ENCODE peak calls at places on chromosomes 11 and 22, in seven cellular contexts. G is astrocyte, A is Caco-2, R is GM23338, N is DND-41, T is thoracic aorta, V is ovary. H is an unnamed sample. For H3K27me3, the result is how much of the 10 kb centered on the place peaks cover.

GRCh38 chr11:96002339-96002738 is 78.4 kb upstream of the MTMR2 start:
- DNase-seq in T (no peak), R (no peak), A (no peak), G (no peak), V (no peak), N (no peak), H (no peak)

GRCh38 chr22:31345331-31346254 is 553 bp downstream of the PATZ1 start:
- DNase-seq in G (peak), A (peak), R (peak), V (peak), T (peak), N (peak), H (peak)

GRCh38 chr22:25364281-25364680 is 144.8 kb downstream of the CRYBB2 start:
- DNase-seq in V (no peak), N (no peak), A (no peak), T (no peak), R (no peak), G (no peak), H (no peak)

GRCh38 chr11:122668562-122669090 is 13.1 kb downstream of the UBASH3B start:
- DNase-seq in T (no peak), R (no peak), N (peak), A (no peak), V (no peak), G (peak), H (no peak)

GRCh38 chr11:108524422-108524821 is 26.2 kb upstream of the POGLUT3 start:
- DNase-seq in G (peak), V (no peak), N (no peak), A (no peak), T (no peak), R (no peak), H (no peak)

GRCh38 chr11:87421422-87421821 is 383.7 kb downstream of the TMEM135 start:
- DNase-seq in N (peak), V (peak), G (peak), A (peak), T (peak), R (peak), H (peak)

GRCh38 chr11:61890536-61891330 is 612 bp downstream of the FADS3 start:
- DNase-seq in N (peak), V (peak), A (peak), T (peak), G (peak), R (no peak), H (peak)

GRCh38 chr11:21909145-21909544 is 283.7 kb upstream of the ANO5 start:
- DNase-seq in G (no peak), A (no peak), V (no peak), N (no peak), R (no peak), T (no peak), H (peak)

GRCh38 chr11:102802341-102802740 is 4.4 kb upstream of the MMP1 start:
- DNase-seq in T (no peak), V (no peak), A (no peak), N (no peak), G (peak), R (no peak), H (no peak)

GRCh38 chr11:47189100-47189834 is 3.0 kb upstream of the PACSIN3 start:
- DNase-seq in R (no peak), T (no peak), A (peak), V (no peak), N (no peak), G (peak), H (peak)

GRCh38 chr11:92626624-92627023 is 342.8 kb upstream of the MTNR1B start:
- DNase-seq in V (no peak), A (no peak), G (no peak), T (no peak), N (no peak), R (no peak), H (no peak)

GRCh38 chr11:61150656-61151544 is 10.3 kb downstream of the VPS37C start:
- DNase-seq in N (no peak), A (no peak), R (peak), T (no peak), V (no peak), G (no peak), H (no peak)

GRCh38 chr11:46361283-46362145 is 14.3 kb downstream of the DGKZ start:
- DNase-seq in G (no peak), V (no peak), A (no peak), N (peak), R (no peak), T (no peak), H (no peak)

GRCh38 chr11:130485983-130486970 is 37.8 kb downstream of the ADAMTS15 start:
- DNase-seq in N (no peak), T (no peak), R (no peak), A (peak), V (no peak), G (no peak), H (no peak)

GRCh38 chr11:22875869-22876473 is 15.7 kb upstream of the CCDC179 start:
- DNase-seq in V (peak), G (peak), T (peak), A (peak), N (peak), R (peak), H (peak)

GRCh38 chr11:96219981-96220623 is 122.9 kb downstream of the MAML2 start:
- DNase-seq in N (peak), A (peak), R (peak), V (no peak), T (no peak), G (no peak), H (no peak)

GRCh38 chr11:118606157-118606843 is 1.1 kb upstream of the PHLDB1 start:
- DNase-seq in T (no peak), R (peak), N (no peak), A (peak), V (peak), G (no peak), H (no peak)

GRCh38 chr11:64724863-64725535 is 2.0 kb upstream of the NRXN2 start:
- DNase-seq in N (no peak), A (peak), R (no peak), V (no peak), T (no peak), G (no peak), H (peak)

GRCh38 chr11:94664336-94664735 is 97.2 kb downstream of the PIWIL4 start:
- DNase-seq in V (no peak), N (no peak), R (no peak), A (peak), G (no peak), T (no peak), H (peak)

GRCh38 chr11:12085371-12086251 is 24.8 kb upstream of the MICAL2 start:
- DNase-seq in T (no peak), G (peak), N (no peak), R (no peak), A (peak), V (no peak), H (no peak)

GRCh38 chr11:13160302-13160701 is 117.3 kb upstream of the BMAL1 start:
- DNase-seq in T (no peak), A (no peak), R (no peak), N (no peak), V (no peak), G (no peak), H (no peak)

GRCh38 chr22:20975541-20976290 is 6.4 kb upstream of the LZTR1 start:
- DNase-seq in G (no peak), T (no peak), N (no peak), A (no peak), R (no peak), V (no peak), H (no peak)

GRCh38 chr22:37604875-37605274 is 3.8 kb upstream of the GGA1 start:
- DNase-seq in R (no peak), G (no peak), V (no peak), N (peak), A (no peak), T (no peak), H (no peak)

GRCh38 chr11:60836866-60837510 is 4.9 kb upstream of the CCDC86 start:
- DNase-seq in G (no peak), T (no peak), V (no peak), R (no peak), N (no peak), A (no peak), H (no peak)

GRCh38 chr11:20102393-20102792 is 57.9 kb downstream of the DBX1 start:
- DNase-seq in T (no peak), R (no peak), A (no peak), G (no peak), N (no peak), V (no peak), H (no peak)

GRCh38 chr11:129286813-129287212 is 88.8 kb upstream of the BARX2 start:
- DNase-seq in N (no peak), G (no peak), T (no peak), V (no peak), R (no peak), A (peak), H (no peak)

GRCh38 chr11:63896071-63896470 is 20.9 kb downstream of the RCOR2 start:
- DNase-seq in G (no peak), R (no peak), N (no peak), A (no peak), T (no peak), V (no peak), H (no peak)

GRCh38 chr11:7677071-7677470 is 3.8 kb upstream of the CYB5R2 start:
- DNase-seq in V (no peak), R (no peak), T (no peak), G (no peak), A (no peak), N (no peak), H (no peak)

GRCh38 chr11:118886681-118887111 is 3.0 kb downstream of the CXCR5 start:
- DNase-seq in T (no peak), A (no peak), G (no peak), R (no peak), N (no peak), V (no peak), H (no peak)

GRCh38 chr22:43289976-43290663 is 53.1 kb downstream of the SCUBE1 start:
- DNase-seq in R (no peak), G (no peak), T (no peak), A (no peak), V (peak), N (no peak), H (no peak)

GRCh38 chr11:65506770-65507485 is 8.1 kb downstream of the MALAT1 start:
- DNase-seq in A (peak), R (peak), V (peak), G (peak), T (no peak), N (peak), H (peak)

GRCh38 chr11:58564226-58564625 is 11.4 kb downstream of the LPXN start:
- DNase-seq in V (no peak), R (no peak), G (no peak), A (no peak), N (no peak), T (no peak), H (no peak)

GRCh38 chr11:22558638-22559037 is 67.0 kb downstream of the FANCF start:
- DNase-seq in N (no peak), R (no peak), T (no peak), V (no peak), A (no peak), G (peak), H (no peak)

GRCh38 chr22:35736166-35736565 is 18.5 kb downstream of the APOL5 start:
- DNase-seq in T (no peak), V (no peak), R (no peak), G (no peak), N (no peak), A (no peak), H (no peak)

GRCh38 chr11:43164831-43165230 is 147.0 kb upstream of the API5 start:
- DNase-seq in G (no peak), T (no peak), R (no peak), V (no peak), N (no peak), A (no peak), H (no peak)

GRCh38 chr22:22201185-22201924 is 43.2 kb upstream of the VPREB1 start:
- DNase-seq in G (no peak), N (peak), T (no peak), A (no peak), R (peak), V (no peak), H (no peak)

GRCh38 chr22:22394589-22394988 is 114.0 kb downstream of the ZNF280B start:
- DNase-seq in T (no peak), V (no peak), N (peak), A (no peak), R (no peak), G (no peak), H (peak)

GRCh38 chr11:8810331-8811301 is 100.4 kb upstream of the AKIP1 start:
- DNase-seq in N (no peak), V (peak), T (peak), R (peak), A (no peak), G (peak), H (peak)

GRCh38 chr11:369336-370018 is at the start of gene B4GALNT4:
- DNase-seq in N (no peak), R (peak), G (no peak), A (no peak), T (no peak), V (peak), H (peak)
- H3K4me3 ChIP-seq in N (no peak), R (peak), G (peak), A (peak), T (peak), V (peak), H (peak)

DNA sequence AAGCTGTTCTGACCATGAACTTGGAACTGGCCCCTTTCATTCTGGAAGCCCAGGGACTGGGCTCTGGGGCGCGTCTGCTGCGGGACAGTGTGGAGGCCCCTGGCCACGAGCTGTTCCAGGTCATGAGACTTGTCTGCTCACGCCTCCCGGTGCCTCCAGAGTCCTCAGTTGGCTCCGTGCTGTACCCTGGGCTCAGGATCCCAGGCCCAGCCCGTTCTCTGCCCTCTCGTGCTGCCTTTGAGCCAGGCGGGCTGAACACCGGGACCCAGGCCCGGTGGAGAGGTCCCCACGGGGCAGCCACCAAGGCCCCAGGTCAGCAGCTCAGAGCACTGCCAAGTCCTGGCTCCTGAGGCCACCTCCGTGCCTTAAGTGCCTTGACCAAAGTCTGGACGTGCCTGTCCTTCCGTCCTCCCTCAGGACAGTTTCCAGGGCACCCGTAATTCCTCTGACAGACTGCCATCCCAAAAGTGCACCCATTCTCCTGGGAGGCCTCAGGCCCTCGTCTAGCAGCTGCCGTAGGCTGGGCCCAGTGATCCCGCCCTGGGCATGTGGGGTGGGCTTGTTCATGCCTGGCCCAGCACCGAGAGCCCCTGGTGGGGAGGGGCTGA is 36.3 kb upstream of the PPARA start:
- DNase-seq in G (no peak), N (no peak), R (no peak), A (no peak), T (no peak), V (peak), H (no peak)
- TF ChIP-seq CTCF in G (no peak), N (no peak), R (no peak), A (no peak), T (no peak), V (no peak), H (no peak)

GRCh38 chr22:19150482-19151328 is 613 bp upstream of the GSC2 start:
- DNase-seq in R (no peak), V (no peak), N (no peak), A (no peak), T (no peak), G (no peak), H (no peak)

GRCh38 chr22:19151329-19152191 is 1.5 kb upstream of the GSC2 start:
- DNase-seq in A (no peak), T (no peak), V (no peak), R (no peak), G (no peak), N (no peak), H (no peak)

GRCh38 chr22:19149047-19149883 is 827 bp downstream of the GSC2 start:
- DNase-seq in G (no peak), A (no peak), V (no peak), N (no peak), R (peak), T (no peak), H (no peak)

GRCh38 chr22:19149962-19150361 is at the start of gene GSC2:
- DNase-seq in A (no peak), N (no peak), R (no peak), T (no peak), V (no peak), G (no peak), H (no peak)

DNA sequence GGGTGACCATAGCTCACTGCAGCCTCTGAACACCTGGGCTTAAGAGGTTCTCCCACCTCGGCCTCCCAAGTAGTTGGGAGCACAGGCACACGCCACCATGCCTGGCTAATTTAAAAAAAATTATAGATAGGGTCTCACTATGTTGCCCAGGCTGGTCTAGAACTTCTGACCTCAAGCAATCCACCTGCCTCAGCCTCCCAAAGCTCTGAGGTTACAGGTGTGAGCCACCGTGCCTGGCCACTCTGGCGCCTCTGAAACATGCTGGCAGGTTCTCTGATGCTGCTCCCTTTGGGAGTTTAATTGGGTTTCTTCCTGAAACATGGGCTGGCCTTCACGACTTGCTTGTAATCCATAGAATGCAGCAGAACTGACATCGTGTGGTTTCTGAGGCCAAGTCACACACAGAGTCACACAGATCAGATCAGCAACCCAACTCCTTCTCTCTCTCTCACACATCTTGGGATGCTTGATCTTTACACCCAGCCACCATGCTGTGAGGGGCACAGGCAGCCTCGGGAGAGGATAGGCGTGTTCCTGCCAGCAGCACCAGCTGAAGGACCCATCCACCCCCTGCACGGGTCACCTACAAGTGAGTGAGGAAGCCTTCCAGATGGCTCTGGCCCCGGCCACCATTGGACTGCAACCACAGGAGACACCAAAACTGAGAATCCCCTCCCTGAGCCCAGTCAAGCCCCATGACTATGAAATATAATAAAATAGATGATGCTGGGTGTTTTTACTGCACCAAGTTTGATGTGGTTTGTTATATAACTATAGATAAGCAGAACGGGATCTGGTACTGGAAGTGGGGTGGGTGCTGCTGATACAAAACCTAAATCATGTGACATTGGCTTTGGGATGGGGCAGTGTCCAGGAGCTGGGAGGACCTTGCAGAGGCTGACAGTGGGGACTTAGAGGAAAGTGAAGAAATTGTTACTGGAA is 3.1 kb upstream of the GSC2 start:
- DNase-seq in R (no peak), G (no peak), T (no peak), N (no peak), A (no peak), V (no peak), H (peak)
- H3K27me3 ChIP-seq in R (half or more), G (under half), T (under half), N (under half), A (under half), V (under half), H (under half)

GRCh38 chr22:50027639-50028537 is 15.3 kb upstream of the IL17REL start:
- DNase-seq in G (no peak), A (no peak), T (no peak), N (no peak), V (peak), R (no peak), H (peak)

GRCh38 chr22:50032941-50033601 is 20.5 kb upstream of the IL17REL start:
- DNase-seq in A (no peak), G (no peak), N (no peak), R (no peak), V (no peak), T (no peak), H (no peak)

GRCh38 chr22:50031189-50032091 is 18.9 kb upstream of the IL17REL start:
- DNase-seq in V (no peak), N (no peak), A (no peak), T (no peak), R (no peak), G (no peak), H (peak)

GRCh38 chr22:50032109-50032871 is 19.7 kb upstream of the IL17REL start:
- DNase-seq in G (no peak), N (no peak), V (no peak), T (no peak), A (no peak), R (no peak), H (no peak)

DNA sequence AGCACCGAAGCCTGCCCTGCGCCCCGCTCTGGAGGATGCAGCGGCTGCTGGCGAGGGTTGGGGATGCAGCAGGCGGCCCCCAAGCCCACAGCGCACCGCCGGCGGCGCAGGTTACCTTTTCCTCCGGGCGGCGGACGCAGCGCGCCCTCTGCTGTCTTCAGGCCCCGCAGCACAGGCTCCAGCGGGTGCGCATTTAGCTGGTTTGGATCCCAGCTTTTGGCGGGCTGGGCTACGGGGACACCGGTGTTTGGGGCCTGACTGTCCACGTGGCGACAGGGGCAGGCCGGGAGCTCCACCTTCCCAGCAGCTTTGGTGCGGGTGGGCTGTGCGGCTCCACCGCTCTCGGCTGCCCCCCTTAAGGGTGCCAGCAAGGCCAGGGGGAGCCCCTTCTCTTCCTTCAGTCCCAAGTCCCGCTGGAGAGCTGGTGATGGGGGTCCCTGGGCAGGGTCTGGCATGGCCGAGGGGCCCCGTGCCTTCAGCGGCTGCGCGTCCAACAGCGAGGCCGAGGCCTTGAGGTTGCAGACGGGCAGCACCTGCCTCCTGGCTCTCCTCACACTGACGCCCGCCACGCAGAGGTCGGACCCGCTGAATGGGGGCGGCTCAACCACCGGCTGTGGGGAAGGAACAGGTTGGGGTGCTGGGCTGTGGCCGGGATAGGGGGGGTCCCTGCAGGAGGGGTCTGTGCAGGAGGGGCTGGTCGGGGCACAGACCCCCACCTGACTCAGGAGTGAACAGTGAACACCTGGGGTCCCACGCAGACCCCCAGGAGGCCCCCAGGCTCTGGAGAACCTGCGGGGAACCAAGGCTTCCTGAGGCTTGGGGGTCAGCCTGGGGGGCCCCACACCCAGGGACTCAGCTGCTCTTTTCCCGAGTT is 18.0 kb upstream of the IL17REL start:
- DNase-seq in T (no peak), R (peak), A (peak), V (peak), G (peak), N (peak), H (peak)
- H3K4me3 ChIP-seq in T (peak), R (peak), A (peak), V (no peak), G (no peak), N (no peak), H (no peak)

H was measured in hepatocyte.